ENCODE peak calls at places on chromosome 13, in five cellular contexts. One of them, this sample, is unnamed.

GRCh38 chr13:79648191-79648590 is 167.2 kb downstream of the NDFIP2 start:
- DNase-seq in A549: no peak
- DNase-seq in GM12878: no peak
- DNase-seq in K562: no peak
- DNase-seq in SK-N-SH: no peak
- DNase-seq in this sample: no peak

GRCh38 chr13:27450921-27451461 is 627 bp upstream of the MTIF3 start:
- DNase-seq in K562: peak
- DNase-seq in SK-N-SH: peak
- DNase-seq in GM12878: no peak
- DNase-seq in A549: peak
- DNase-seq in this sample: peak

GRCh38 chr13:109381546-109382180 is 404.7 kb downstream of the IRS2 start:
- DNase-seq in K562: no peak
- DNase-seq in SK-N-SH: no peak
- DNase-seq in GM12878: no peak
- DNase-seq in A549: no peak
- DNase-seq in this sample: peak

GRCh38 chr13:45280751-45281634 is 60.0 kb downstream of the TPT1 start:
- DNase-seq in K562: peak
- DNase-seq in A549: peak
- DNase-seq in GM12878: no peak
- DNase-seq in SK-N-SH: peak
- DNase-seq in this sample: peak

GRCh38 chr13:75271851-75272250 is 210.1 kb downstream of the TBC1D4 start:
- DNase-seq in SK-N-SH: no peak
- DNase-seq in K562: no peak
- DNase-seq in A549: no peak
- DNase-seq in GM12878: no peak
- DNase-seq in this sample: peak

GRCh38 chr13:27673911-27674310 is 52.2 kb downstream of the POLR1D start:
- DNase-seq in A549: no peak
- DNase-seq in GM12878: no peak
- DNase-seq in SK-N-SH: no peak
- DNase-seq in K562: no peak
- DNase-seq in this sample: no peak

GRCh38 chr13:44439615-44440014 is 66.0 kb downstream of the SERP2 start:
- DNase-seq in A549: no peak
- DNase-seq in K562: no peak
- DNase-seq in GM12878: no peak
- DNase-seq in SK-N-SH: no peak
- DNase-seq in this sample: no peak

GRCh38 chr13:37640499-37640898 is 41.9 kb upstream of the POSTN start:
- DNase-seq in SK-N-SH: no peak
- DNase-seq in GM12878: no peak
- DNase-seq in K562: peak
- DNase-seq in A549: peak
- DNase-seq in this sample: peak

GRCh38 chr13:41837668-41838067 is 123.2 kb downstream of the VWA8 start:
- DNase-seq in A549: no peak
- DNase-seq in GM12878: no peak
- DNase-seq in K562: no peak
- DNase-seq in SK-N-SH: no peak
- DNase-seq in this sample: peak

GRCh38 chr13:84543976-84544375 is 661.7 kb upstream of the SLITRK1 start:
- DNase-seq in K562: no peak
- DNase-seq in GM12878: no peak
- DNase-seq in A549: no peak
- DNase-seq in SK-N-SH: no peak
- DNase-seq in this sample: no peak

GRCh38 chr13:52003551-52003950 is 7.7 kb downstream of the ATP7B start:
- DNase-seq in K562: no peak
- DNase-seq in SK-N-SH: no peak
- DNase-seq in A549: peak
- DNase-seq in GM12878: no peak
- DNase-seq in this sample: no peak

GRCh38 chr13:20702945-20703784 is at the start of gene IL17D:
- DNase-seq in GM12878: no peak
- DNase-seq in SK-N-SH: peak
- DNase-seq in A549: no peak
- DNase-seq in K562: peak
- DNase-seq in this sample: no peak

GRCh38 chr13:82719987-82720386 is 1162.3 kb downstream of the SLITRK1 start:
- DNase-seq in SK-N-SH: no peak
- DNase-seq in GM12878: no peak
- DNase-seq in A549: no peak
- DNase-seq in K562: peak
- DNase-seq in this sample: no peak

GRCh38 chr13:113383089-113383488 is 19.2 kb upstream of the GRTP1 start:
- DNase-seq in GM12878: no peak
- DNase-seq in K562: no peak
- DNase-seq in SK-N-SH: no peak
- DNase-seq in A549: no peak
- DNase-seq in this sample: no peak

GRCh38 chr13:74316531-74316930 is 182.3 kb upstream of the KLF12 start:
- DNase-seq in A549: no peak
- DNase-seq in GM12878: no peak
- DNase-seq in K562: no peak
- DNase-seq in SK-N-SH: no peak
- DNase-seq in this sample: peak

GRCh38 chr13:97506511-97506910 is 72.5 kb downstream of the RAP2A start:
- DNase-seq in SK-N-SH: no peak
- DNase-seq in A549: no peak
- DNase-seq in GM12878: no peak
- DNase-seq in K562: no peak
- DNase-seq in this sample: peak

GRCh38 chr13:32153056-32153455 is 121.5 kb downstream of the FRY start:
- DNase-seq in SK-N-SH: no peak
- DNase-seq in A549: peak
- DNase-seq in GM12878: no peak
- DNase-seq in K562: no peak
- DNase-seq in this sample: peak

GRCh38 chr13:20462533-20462915 is 63.1 kb downstream of the CRYL1 start:
- DNase-seq in GM12878: no peak
- DNase-seq in A549: no peak
- DNase-seq in SK-N-SH: no peak
- DNase-seq in K562: no peak
- DNase-seq in this sample: no peak

GRCh38 chr13:64819081-64819480 is 2411.1 kb downstream of the PCDH9 start:
- DNase-seq in A549: no peak
- DNase-seq in SK-N-SH: no peak
- DNase-seq in GM12878: no peak
- DNase-seq in K562: no peak
- DNase-seq in this sample: peak

DNA sequence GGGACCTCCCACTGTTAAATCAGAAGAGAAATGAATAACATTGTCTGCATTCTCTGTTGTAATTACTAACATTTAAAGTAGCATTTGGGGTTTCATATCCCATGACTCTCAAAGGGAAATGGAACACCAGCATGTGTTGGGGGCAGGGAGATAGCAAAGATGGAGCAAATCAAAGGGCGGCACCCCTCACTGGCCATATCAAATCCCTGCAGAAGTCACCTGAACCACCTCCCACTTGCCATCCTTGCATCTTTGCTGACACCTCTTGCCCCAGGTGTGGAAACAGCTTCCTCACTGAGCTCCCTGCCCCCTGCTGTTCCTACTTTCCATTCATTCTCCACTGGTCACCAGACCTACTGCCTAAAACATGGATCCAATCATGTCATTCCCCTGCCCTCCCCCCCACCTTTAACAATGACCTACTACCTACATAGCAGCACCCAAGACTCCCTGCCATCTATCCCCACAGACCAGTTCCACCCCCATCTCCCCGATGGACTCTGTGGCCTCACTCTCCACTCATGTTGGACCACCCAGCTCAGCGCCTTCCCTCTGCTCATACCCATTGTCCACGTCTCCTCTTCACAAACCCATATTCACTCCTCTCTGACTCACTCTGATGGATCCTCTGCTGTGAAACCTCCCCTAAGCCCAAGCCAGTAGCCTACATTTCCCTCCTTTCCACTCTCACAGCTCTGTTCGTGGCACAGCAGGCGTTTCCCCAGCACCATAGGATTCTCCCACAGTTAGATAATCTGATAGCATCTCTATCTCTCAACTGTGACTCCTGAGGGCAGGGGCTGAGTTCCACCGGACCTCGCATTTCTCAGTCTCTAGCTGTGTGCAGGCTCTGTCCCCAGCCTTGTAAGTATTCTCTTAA is 55.9 kb downstream of the DLEU7 start:
- DNase-seq in A549: no peak
- DNase-seq in SK-N-SH: no peak
- DNase-seq in GM12878: no peak
- DNase-seq in K562: no peak
- DNase-seq in this sample: no peak
- TF ChIP-seq RCOR1 in A549: no peak
- TF ChIP-seq RCOR1 in SK-N-SH: no peak
- TF ChIP-seq RCOR1 in GM12878: no peak
- TF ChIP-seq RCOR1 in K562: no peak
- TF ChIP-seq RCOR1 in this sample: no peak

GRCh38 chr13:43229506-43229905 is 206.1 kb downstream of the DNAJC15 start:
- DNase-seq in K562: no peak
- DNase-seq in A549: peak
- DNase-seq in SK-N-SH: no peak
- DNase-seq in GM12878: no peak
- DNase-seq in this sample: peak
- TF ChIP-seq USF2 in K562: no peak
- TF ChIP-seq USF2 in A549: no peak
- TF ChIP-seq USF2 in SK-N-SH: no peak
- TF ChIP-seq USF2 in GM12878: no peak
- TF ChIP-seq USF2 in this sample: no peak

DNA sequence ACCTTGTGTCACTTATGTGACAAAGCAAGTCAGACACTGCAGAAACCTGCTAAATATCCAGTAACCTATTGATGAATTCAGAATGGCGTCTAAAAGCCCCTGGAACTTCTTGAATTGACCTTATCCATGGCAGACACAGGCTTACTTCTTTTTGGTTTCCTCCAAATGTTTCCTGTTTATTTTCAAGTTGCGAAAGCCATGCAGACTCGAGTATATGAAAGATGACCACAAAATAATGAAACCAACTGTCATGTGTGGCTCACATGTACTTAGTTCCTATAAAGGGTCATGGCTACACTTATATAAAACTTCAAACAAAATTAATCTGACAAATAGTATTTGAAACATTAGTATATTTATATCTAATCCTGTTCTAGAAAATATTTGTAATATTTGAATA is 113.1 kb upstream of the FNDC3A start:
- DNase-seq in K562: no peak
- DNase-seq in GM12878: no peak
- DNase-seq in SK-N-SH: no peak
- DNase-seq in A549: no peak
- DNase-seq in this sample: peak
- TF ChIP-seq RCOR1 in K562: no peak
- TF ChIP-seq RCOR1 in GM12878: no peak
- TF ChIP-seq RCOR1 in SK-N-SH: no peak
- TF ChIP-seq RCOR1 in A549: no peak
- TF ChIP-seq RCOR1 in this sample: no peak

DNA sequence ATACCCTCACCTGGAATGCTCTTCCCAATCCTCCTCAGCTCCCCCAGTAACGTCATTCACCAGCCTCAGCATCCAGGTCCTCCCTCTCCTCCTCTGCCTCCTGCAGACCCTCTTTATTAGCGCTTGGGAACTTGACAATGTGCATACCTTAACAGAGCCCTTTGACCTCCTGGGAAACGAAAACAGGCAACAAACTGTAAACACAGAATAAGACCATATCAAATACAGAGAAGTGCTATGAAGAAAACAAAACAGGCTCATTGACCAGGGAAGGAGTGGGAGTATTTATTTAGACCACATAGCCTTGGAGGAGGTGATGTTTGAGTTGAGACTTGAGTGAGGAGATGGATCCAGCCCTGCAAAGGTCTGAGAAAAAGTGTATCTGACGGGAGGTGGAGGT is 107.9 kb upstream of the SLC7A1 start:
- DNase-seq in K562: no peak
- DNase-seq in GM12878: no peak
- DNase-seq in SK-N-SH: no peak
- DNase-seq in A549: no peak
- DNase-seq in this sample: no peak
- TF ChIP-seq USF2 in K562: no peak
- TF ChIP-seq USF2 in GM12878: no peak
- TF ChIP-seq USF2 in SK-N-SH: no peak
- TF ChIP-seq USF2 in A549: no peak
- TF ChIP-seq USF2 in this sample: no peak

DNA sequence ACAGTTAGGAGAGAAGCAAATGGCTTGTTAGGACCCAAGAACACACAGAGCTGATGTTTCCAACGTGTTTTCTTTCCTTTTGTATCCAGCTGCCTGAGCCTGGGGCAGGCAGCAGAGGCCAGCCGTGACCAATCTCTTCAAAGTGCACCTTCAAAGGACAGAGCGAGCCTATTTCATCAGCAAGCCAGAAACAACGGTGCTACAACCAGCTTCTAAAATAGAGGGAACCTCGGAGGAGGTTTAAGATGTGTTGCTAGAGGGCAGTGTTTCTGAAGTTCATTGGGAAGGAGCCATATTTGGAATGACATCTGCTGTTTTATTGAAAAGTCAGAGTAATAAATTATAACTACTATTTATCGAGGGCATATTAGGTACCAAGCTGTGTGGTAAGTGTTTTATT is 56.2 kb upstream of the RFC3 start:
- DNase-seq in K562: peak
- DNase-seq in A549: peak
- DNase-seq in SK-N-SH: peak
- DNase-seq in GM12878: no peak
- DNase-seq in this sample: no peak
- TF ChIP-seq RCOR1 in K562: no peak
- TF ChIP-seq RCOR1 in A549: no peak
- TF ChIP-seq RCOR1 in SK-N-SH: no peak
- TF ChIP-seq RCOR1 in GM12878: no peak
- TF ChIP-seq RCOR1 in this sample: no peak

GRCh38 chr13:73141292-73141771 is 82.5 kb downstream of the KLF5 start:
- DNase-seq in SK-N-SH: no peak
- DNase-seq in GM12878: no peak
- DNase-seq in A549: no peak
- DNase-seq in K562: no peak
- DNase-seq in this sample: peak
- TF ChIP-seq USF2 in SK-N-SH: no peak
- TF ChIP-seq USF2 in GM12878: no peak
- TF ChIP-seq USF2 in A549: no peak
- TF ChIP-seq USF2 in K562: no peak
- TF ChIP-seq USF2 in this sample: no peak

DNA sequence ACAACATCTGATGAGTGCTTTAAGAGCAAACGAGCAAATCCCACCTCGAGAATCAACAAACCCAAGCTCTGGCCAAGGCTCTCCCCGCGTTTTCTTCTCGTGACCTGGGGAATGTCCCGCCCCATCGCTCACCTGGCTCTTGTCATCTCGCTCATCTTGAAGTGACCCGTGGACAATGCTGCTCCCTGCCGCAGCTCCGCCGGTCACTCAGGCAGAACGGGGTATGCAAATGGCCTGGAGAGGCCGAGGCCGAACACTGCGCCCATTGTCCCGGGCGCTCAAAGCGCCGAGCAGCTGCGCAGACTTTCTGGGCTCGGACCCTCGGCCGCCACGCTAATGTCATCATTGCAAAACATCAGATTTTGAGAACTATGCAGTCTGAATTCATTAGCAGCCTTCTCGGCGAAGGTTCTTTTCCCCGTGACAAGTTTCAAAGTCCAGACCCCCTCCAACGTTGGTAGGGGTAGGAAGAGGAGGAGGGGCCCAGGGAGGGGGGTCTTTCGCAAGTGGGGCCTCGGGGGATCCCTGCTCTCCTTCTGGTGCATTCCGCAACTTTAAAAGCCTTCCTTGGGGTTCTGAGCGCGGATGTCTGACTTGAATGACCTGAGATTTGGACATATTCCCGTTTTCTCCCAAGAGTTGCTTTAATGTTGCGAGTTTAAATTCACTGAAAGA is 39.7 kb downstream of the SOX1 start:
- DNase-seq in K562: no peak
- DNase-seq in GM12878: no peak
- DNase-seq in A549: no peak
- DNase-seq in SK-N-SH: no peak
- DNase-seq in this sample: no peak
- TF ChIP-seq RCOR1 in K562: no peak
- TF ChIP-seq RCOR1 in GM12878: no peak
- TF ChIP-seq RCOR1 in A549: no peak
- TF ChIP-seq RCOR1 in SK-N-SH: no peak
- TF ChIP-seq RCOR1 in this sample: no peak